ENCODE peak calls at places on chromosomes 5 and 9, in nine cellular contexts. One of them, this sample, is unnamed.
A peak's percentile ranks its signal among the peaks of the same experiment; 100 is the strongest.

GRCh38 chr5:178404987-178405386 is 172.4 kb upstream of the PHYKPL start:
- DNase-seq in GM23248: no peak
- DNase-seq in HEK293T: no peak
- DNase-seq in Right ventricle myocardium superior: no peak
- DNase-seq in dorsolateral prefrontal cortex: no peak
- DNase-seq in endothelial cell: no peak
- DNase-seq in transverse colon: no peak
- DNase-seq in NB4: no peak
- DNase-seq in fibroblast of the conjunctiva: no peak
- DNase-seq in this sample: no peak

GRCh38 chr5:67969631-67970030 is 245.9 kb upstream of the PIK3R1 start:
- DNase-seq in GM23248: no peak
- DNase-seq in HEK293T: no peak
- DNase-seq in Right ventricle myocardium superior: no peak
- DNase-seq in dorsolateral prefrontal cortex: no peak
- DNase-seq in endothelial cell: no peak
- DNase-seq in transverse colon: no peak
- DNase-seq in NB4: no peak
- DNase-seq in fibroblast of the conjunctiva: no peak
- DNase-seq in this sample: no peak

GRCh38 chr5:51382759-51383493 is at the start of gene ISL1:
- DNase-seq in GM23248: peak; percentile 74
- DNase-seq in HEK293T: peak; percentile 76
- DNase-seq in Right ventricle myocardium superior: peak; percentile 52
- DNase-seq in dorsolateral prefrontal cortex: no peak
- DNase-seq in endothelial cell: peak; percentile 77
- DNase-seq in transverse colon: peak; percentile 63
- DNase-seq in NB4: no peak
- DNase-seq in fibroblast of the conjunctiva: no peak
- DNase-seq in this sample: no peak

GRCh38 chr9:83505282-83505681 is 32.9 kb downstream of the FRMD3 start:
- DNase-seq in GM23248: no peak
- DNase-seq in HEK293T: no peak
- DNase-seq in Right ventricle myocardium superior: no peak
- DNase-seq in dorsolateral prefrontal cortex: no peak
- DNase-seq in endothelial cell: no peak
- DNase-seq in transverse colon: no peak
- DNase-seq in NB4: no peak
- DNase-seq in fibroblast of the conjunctiva: no peak
- DNase-seq in this sample: no peak

GRCh38 chr5:72324186-72324825 is 4.1 kb downstream of the PTCD2 start:
- DNase-seq in GM23248: peak; percentile 13
- DNase-seq in HEK293T: no peak
- DNase-seq in Right ventricle myocardium superior: no peak
- DNase-seq in dorsolateral prefrontal cortex: no peak
- DNase-seq in endothelial cell: no peak
- DNase-seq in transverse colon: no peak
- DNase-seq in NB4: no peak
- DNase-seq in fibroblast of the conjunctiva: no peak
- DNase-seq in this sample: no peak

GRCh38 chr9:3906437-3907213 is 380.8 kb upstream of the RFX3 start:
- DNase-seq in GM23248: peak; percentile 94
- DNase-seq in HEK293T: no peak
- DNase-seq in Right ventricle myocardium superior: peak; percentile 28
- DNase-seq in dorsolateral prefrontal cortex: no peak
- DNase-seq in endothelial cell: no peak
- DNase-seq in transverse colon: no peak
- DNase-seq in NB4: peak; percentile 91
- DNase-seq in fibroblast of the conjunctiva: peak; percentile 45
- DNase-seq in this sample: peak; percentile 83

GRCh38 chr9:114397219-114397847 is 9.6 kb upstream of the AKNA start:
- DNase-seq in GM23248: no peak
- DNase-seq in HEK293T: no peak
- DNase-seq in Right ventricle myocardium superior: no peak
- DNase-seq in dorsolateral prefrontal cortex: no peak
- DNase-seq in endothelial cell: no peak
- DNase-seq in transverse colon: no peak
- DNase-seq in NB4: no peak
- DNase-seq in fibroblast of the conjunctiva: no peak
- DNase-seq in this sample: no peak

GRCh38 chr9:17614929-17615328 is 36.1 kb downstream of the SH3GL2 start:
- DNase-seq in GM23248: no peak
- DNase-seq in HEK293T: peak; percentile 6
- DNase-seq in Right ventricle myocardium superior: no peak
- DNase-seq in dorsolateral prefrontal cortex: no peak
- DNase-seq in endothelial cell: no peak
- DNase-seq in transverse colon: no peak
- DNase-seq in NB4: no peak
- DNase-seq in fibroblast of the conjunctiva: no peak
- DNase-seq in this sample: no peak

GRCh38 chr9:129568560-129569505 is 52.1 kb downstream of the C9orf50 start:
- DNase-seq in GM23248: peak; percentile 55
- DNase-seq in HEK293T: peak; percentile 31
- DNase-seq in Right ventricle myocardium superior: peak; percentile 73
- DNase-seq in dorsolateral prefrontal cortex: peak; percentile 55
- DNase-seq in endothelial cell: peak; percentile 48
- DNase-seq in transverse colon: peak; percentile 27
- DNase-seq in NB4: peak; percentile 14
- DNase-seq in fibroblast of the conjunctiva: no peak
- DNase-seq in this sample: no peak

GRCh38 chr5:111345731-111346130 is 121.5 kb downstream of the CAMK4 start:
- DNase-seq in GM23248: peak; percentile 45
- DNase-seq in HEK293T: no peak
- DNase-seq in Right ventricle myocardium superior: no peak
- DNase-seq in dorsolateral prefrontal cortex: no peak
- DNase-seq in endothelial cell: no peak
- DNase-seq in transverse colon: no peak
- DNase-seq in NB4: no peak
- DNase-seq in fibroblast of the conjunctiva: no peak
- DNase-seq in this sample: no peak

This sample was measured in AG04450.